ENCODE peak calls at places on chromosomes 11 and 22, in five cellular contexts. One of them, this sample, is unnamed.

GRCh38 chr22:23402275-23403151 is 177.6 kb downstream of the IGLL1 start:
- DNase-seq in H1: peak; percentile 82
- DNase-seq in IMR-90: peak; percentile 19
- DNase-seq in neuronal stem cell: peak; percentile 69
- DNase-seq in H9: peak; percentile 84
- DNase-seq in this sample: peak; percentile 92

GRCh38 chr22:39690901-39691620 is 120.5 kb downstream of the CACNA1I start:
- DNase-seq in IMR-90: no peak
- DNase-seq in H1: no peak
- DNase-seq in neuronal stem cell: peak; percentile 66
- DNase-seq in H9: peak; percentile 47
- DNase-seq in this sample: peak; percentile 46

GRCh38 chr11:124801636-124802312 is 1.6 kb upstream of the MSANTD2 start:
- DNase-seq in IMR-90: peak; percentile 22
- DNase-seq in neuronal stem cell: no peak
- DNase-seq in H9: no peak
- DNase-seq in H1: no peak
- DNase-seq in this sample: peak; percentile 51

GRCh38 chr11:34234086-34234740 is 123.6 kb downstream of the ABTB2 start:
- DNase-seq in H9: peak; percentile 87
- DNase-seq in neuronal stem cell: no peak
- DNase-seq in IMR-90: peak; percentile 78
- DNase-seq in H1: peak; percentile 67
- DNase-seq in this sample: peak; percentile 96

GRCh38 chr22:35604671-35605457 is 12.3 kb downstream of the MB start:
- DNase-seq in IMR-90: no peak
- DNase-seq in neuronal stem cell: no peak
- DNase-seq in H1: no peak
- DNase-seq in H9: no peak
- DNase-seq in this sample: peak; percentile 81

GRCh38 chr11:104918113-104918824 is 20.0 kb upstream of the CASP12 start:
- DNase-seq in IMR-90: peak; percentile 93
- DNase-seq in neuronal stem cell: no peak
- DNase-seq in H9: no peak
- DNase-seq in H1: no peak
- DNase-seq in this sample: no peak

GRCh38 chr11:10325398-10326079 is 20.7 kb downstream of the ADM start:
- DNase-seq in H1: no peak
- DNase-seq in neuronal stem cell: no peak
- DNase-seq in IMR-90: peak; percentile 99
- DNase-seq in H9: no peak
- DNase-seq in this sample: no peak

GRCh38 chr22:43090130-43090789 is 1.1 kb upstream of the TTLL1 start:
- DNase-seq in neuronal stem cell: no peak
- DNase-seq in IMR-90: peak; percentile 80
- DNase-seq in H1: no peak
- DNase-seq in H9: no peak
- DNase-seq in this sample: peak; percentile 52

GRCh38 chr11:72600557-72600956 is 73.7 kb downstream of the PDE2A start:
- DNase-seq in IMR-90: no peak
- DNase-seq in H1: no peak
- DNase-seq in H9: no peak
- DNase-seq in neuronal stem cell: no peak
- DNase-seq in this sample: no peak

GRCh38 chr11:103585911-103586310 is 450.5 kb upstream of the DDI1 start:
- DNase-seq in H9: no peak
- DNase-seq in H1: no peak
- DNase-seq in neuronal stem cell: no peak
- DNase-seq in IMR-90: no peak
- DNase-seq in this sample: no peak

GRCh38 chr22:29380032-29380781 is 8.2 kb downstream of the AP1B1 start:
- DNase-seq in H1: no peak
- DNase-seq in neuronal stem cell: no peak
- DNase-seq in IMR-90: peak; percentile 58
- DNase-seq in H9: no peak
- DNase-seq in this sample: no peak

GRCh38 chr11:2821891-2822290 is 63.7 kb downstream of the CDKN1C start:
- DNase-seq in neuronal stem cell: no peak
- DNase-seq in H9: no peak
- DNase-seq in H1: no peak
- DNase-seq in IMR-90: no peak
- DNase-seq in this sample: no peak

GRCh38 chr11:69504127-69504526 is 22.7 kb downstream of the LINC01488 start:
- DNase-seq in neuronal stem cell: no peak
- DNase-seq in H1: no peak
- DNase-seq in IMR-90: no peak
- DNase-seq in H9: no peak
- DNase-seq in this sample: no peak

GRCh38 chr11:46003647-46004046 is 81.2 kb downstream of the LARGE2 start:
- DNase-seq in H9: no peak
- DNase-seq in IMR-90: peak; percentile 31
- DNase-seq in H1: no peak
- DNase-seq in neuronal stem cell: no peak
- DNase-seq in this sample: peak; percentile 28

GRCh38 chr11:12677131-12677530 is 2.9 kb downstream of the TEAD1 start:
- DNase-seq in H9: no peak
- DNase-seq in IMR-90: no peak
- DNase-seq in H1: no peak
- DNase-seq in neuronal stem cell: no peak
- DNase-seq in this sample: peak; percentile 79

GRCh38 chr11:128716661-128717210 is 22.9 kb downstream of the FLI1 start:
- DNase-seq in neuronal stem cell: no peak
- DNase-seq in H1: no peak
- DNase-seq in IMR-90: peak; percentile 62
- DNase-seq in H9: no peak
- DNase-seq in this sample: no peak

GRCh38 chr11:48037709-48038468 is 57.5 kb downstream of the PTPRJ start:
- DNase-seq in H1: no peak
- DNase-seq in IMR-90: peak; percentile 77
- DNase-seq in H9: no peak
- DNase-seq in neuronal stem cell: no peak
- DNase-seq in this sample: no peak

GRCh38 chr11:102438311-102439062 is 14.1 kb downstream of the TMEM123 start:
- DNase-seq in H9: no peak
- DNase-seq in IMR-90: no peak
- DNase-seq in H1: no peak
- DNase-seq in neuronal stem cell: no peak
- DNase-seq in this sample: no peak

GRCh38 chr11:124801014-124801413 is 808 bp upstream of the MSANTD2 start:
- DNase-seq in IMR-90: peak; percentile 39
- DNase-seq in neuronal stem cell: no peak
- DNase-seq in H9: no peak
- DNase-seq in H1: no peak
- DNase-seq in this sample: no peak

GRCh38 chr22:44546686-44547310 is 48.8 kb upstream of the RTL6 start:
- DNase-seq in neuronal stem cell: no peak
- DNase-seq in H1: no peak
- DNase-seq in H9: no peak
- DNase-seq in IMR-90: no peak
- DNase-seq in this sample: no peak

GRCh38 chr11:26621147-26621546 is 49.1 kb upstream of the MUC15 start:
- DNase-seq in neuronal stem cell: no peak
- DNase-seq in H9: no peak
- DNase-seq in IMR-90: peak; percentile 52
- DNase-seq in H1: no peak
- DNase-seq in this sample: peak; percentile 6

DNA sequence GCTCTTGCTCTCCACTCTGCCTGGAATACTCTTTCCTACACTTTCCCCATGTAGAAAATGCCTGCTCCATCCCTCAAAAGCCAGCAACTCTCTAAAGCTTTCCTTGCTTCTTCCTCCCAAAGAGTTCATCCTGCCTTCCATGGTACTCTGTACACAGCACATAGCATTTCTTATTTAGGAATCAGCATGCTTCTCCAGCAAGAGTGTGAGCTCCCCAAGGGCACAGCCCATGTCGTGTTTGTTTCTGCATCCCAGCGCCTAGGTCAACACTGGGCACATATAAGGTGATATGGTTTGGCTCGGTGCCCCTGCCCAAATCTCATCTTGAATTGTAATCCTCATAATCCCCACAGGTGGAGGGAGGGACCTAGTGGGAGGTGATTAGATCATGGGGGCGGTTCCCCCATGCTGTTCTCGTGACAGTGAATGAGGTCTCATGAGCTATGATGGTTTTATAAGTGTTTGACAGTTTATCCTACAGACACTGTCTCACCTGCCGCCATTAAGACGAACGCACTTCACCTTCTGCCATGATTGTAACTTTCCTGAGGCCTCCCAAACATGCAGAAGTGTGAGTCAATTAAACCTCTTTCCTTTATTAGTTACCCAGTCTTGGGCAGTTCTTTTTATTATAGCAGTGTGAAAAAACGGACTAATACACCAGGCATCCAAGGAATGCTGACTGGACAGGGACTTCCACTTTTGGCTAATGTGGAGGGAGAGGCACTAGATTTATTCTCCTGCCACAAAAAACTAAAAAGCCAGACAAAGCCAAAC is 8.2 kb downstream of the VPS37C start:
- DNase-seq in H9: no peak
- DNase-seq in neuronal stem cell: no peak
- DNase-seq in H1: no peak
- DNase-seq in IMR-90: peak; percentile 70
- DNase-seq in this sample: no peak
- H3K4ac ChIP-seq in H9: no peak overlapping the region
- H3K4ac ChIP-seq in neuronal stem cell: no peak overlapping the region
- H3K4ac ChIP-seq in H1: no peak overlapping the region
- H3K4ac ChIP-seq in IMR-90: peak overlapping the region; percentile 91
- H3K4ac ChIP-seq in this sample: no peak overlapping the region

DNA sequence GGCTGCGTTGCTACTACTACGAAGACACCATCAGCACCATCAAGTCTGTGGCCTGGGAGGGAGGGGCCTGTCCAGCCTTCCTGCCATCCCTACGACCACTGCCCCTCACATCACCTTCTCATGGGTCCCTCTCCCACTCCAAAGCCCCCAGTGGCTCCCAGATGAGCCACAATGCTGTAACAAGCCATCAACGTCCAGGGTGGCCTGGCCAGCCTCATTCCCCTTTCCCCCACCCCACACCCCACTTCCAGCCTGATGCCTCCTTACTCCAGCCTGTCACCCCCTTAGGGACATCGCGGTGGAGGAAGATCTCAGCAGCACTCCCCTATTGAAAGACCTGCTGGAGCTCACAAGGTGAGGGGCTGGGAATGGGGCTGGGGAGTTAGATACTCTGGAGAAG is 14.9 kb downstream of the NCF4 start:
- DNase-seq in IMR-90: no peak
- DNase-seq in neuronal stem cell: no peak
- DNase-seq in H9: no peak
- DNase-seq in H1: no peak
- DNase-seq in this sample: no peak
- H2AK5ac ChIP-seq in IMR-90: no peak overlapping the region
- H2AK5ac ChIP-seq in neuronal stem cell: peak overlapping the region; percentile 11
- H2AK5ac ChIP-seq in H9: no peak overlapping the region
- H2AK5ac ChIP-seq in H1: no peak overlapping the region
- H2AK5ac ChIP-seq in this sample: no peak overlapping the region

DNA sequence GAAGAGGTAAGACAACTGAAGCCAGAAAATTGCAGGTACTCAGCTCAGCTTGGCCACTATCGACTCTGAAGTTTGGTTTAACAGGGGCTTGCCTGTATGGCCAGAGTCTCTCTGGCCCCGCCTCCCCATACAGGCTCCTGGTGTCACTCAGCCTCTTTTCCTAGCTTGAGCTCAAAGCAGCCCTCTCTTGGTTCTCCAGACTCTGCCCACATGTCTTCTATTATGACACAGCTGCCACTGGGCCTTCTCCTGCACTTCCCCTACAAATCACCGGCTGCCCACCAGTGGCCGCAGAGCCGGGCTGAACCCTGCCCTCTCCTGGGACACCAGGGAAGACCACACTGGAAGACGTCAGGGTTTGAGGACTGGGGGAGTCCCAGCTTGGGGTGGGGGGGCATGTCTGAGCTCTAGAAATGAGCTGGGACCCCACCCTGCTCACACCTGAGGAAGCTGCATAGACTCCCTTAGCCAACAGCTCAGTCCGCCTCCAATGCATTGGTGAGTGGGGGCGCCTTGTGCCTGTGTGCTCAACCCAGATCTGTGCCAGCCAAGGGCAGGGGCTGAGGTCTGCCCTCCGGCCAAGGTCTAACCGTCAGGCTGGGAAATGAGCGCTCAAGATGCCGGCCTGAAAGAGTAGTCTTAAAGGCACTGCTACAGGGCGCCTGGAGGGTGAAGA is 94.4 kb upstream of the LMO1 start:
- DNase-seq in H1: no peak
- DNase-seq in H9: peak; percentile 53
- DNase-seq in IMR-90: no peak
- DNase-seq in neuronal stem cell: no peak
- DNase-seq in this sample: peak; percentile 40
- H3K4ac ChIP-seq in H1: no peak overlapping the region
- H3K4ac ChIP-seq in H9: no peak overlapping the region
- H3K4ac ChIP-seq in IMR-90: no peak overlapping the region
- H3K4ac ChIP-seq in neuronal stem cell: no peak overlapping the region
- H3K4ac ChIP-seq in this sample: no peak overlapping the region

GRCh38 chr11:61297741-61298140 is 2.6 kb upstream of the VWCE start:
- DNase-seq in H9: no peak
- DNase-seq in neuronal stem cell: no peak
- DNase-seq in H1: no peak
- DNase-seq in IMR-90: peak; percentile 91
- DNase-seq in this sample: no peak

GRCh38 chr11:61294717-61295595 is at the start of gene VWCE:
- DNase-seq in IMR-90: peak; percentile 41
- DNase-seq in H9: peak; percentile 83
- DNase-seq in H1: peak; percentile 86
- DNase-seq in neuronal stem cell: peak; percentile 72
- DNase-seq in this sample: peak; percentile 77

GRCh38 chr11:61295596-61295926 is 445 bp upstream of the VWCE start:
- DNase-seq in H1: no peak
- DNase-seq in neuronal stem cell: no peak
- DNase-seq in IMR-90: no peak
- DNase-seq in H9: no peak
- DNase-seq in this sample: no peak

GRCh38 chr11:61298663-61299244 is 3.6 kb upstream of the VWCE start:
- DNase-seq in H9: no peak
- DNase-seq in neuronal stem cell: no peak
- DNase-seq in H1: no peak
- DNase-seq in IMR-90: no peak
- DNase-seq in this sample: no peak

DNA sequence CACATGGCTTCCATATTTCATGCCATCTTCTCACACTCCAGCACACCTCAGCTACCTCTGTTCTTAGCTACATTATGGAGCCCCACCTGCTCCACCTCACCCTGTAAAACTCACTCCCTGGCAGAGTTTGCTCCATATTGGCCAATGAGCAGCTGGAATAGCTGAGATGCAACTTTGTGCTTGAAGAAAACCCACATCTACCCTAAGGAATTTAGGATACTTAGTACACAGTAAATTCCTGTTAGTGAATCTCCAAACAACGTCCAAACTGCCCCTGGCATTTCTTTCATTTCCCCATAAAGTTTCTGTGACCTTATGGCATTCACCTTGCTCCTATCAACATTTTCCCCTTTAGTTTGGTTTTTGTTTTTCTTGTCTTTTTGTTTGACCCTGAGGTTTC is 2.2 kb upstream of the VWCE start:
- DNase-seq in neuronal stem cell: no peak
- DNase-seq in H9: no peak
- DNase-seq in IMR-90: peak; percentile 18
- DNase-seq in H1: no peak
- DNase-seq in this sample: no peak
- H2AK5ac ChIP-seq in neuronal stem cell: no peak overlapping the region
- H2AK5ac ChIP-seq in H9: no peak overlapping the region
- H2AK5ac ChIP-seq in IMR-90: peak overlapping the region; percentile 46
- H2AK5ac ChIP-seq in H1: no peak overlapping the region
- H2AK5ac ChIP-seq in this sample: no peak overlapping the region

This sample was measured in mesendoderm.